ENCODE peak calls at places on chromosomes 12 and 14, in four cellular contexts. Y, E, L and M are unnamed samples.

GRCh38 chr12:84113666-84114065 is 798.9 kb downstream of the SLC6A15 start:
- DNase-seq in Y (no peak), E (no peak), L (no peak), M (no peak)

GRCh38 chr14:61585598-61586538 is 109.4 kb upstream of the HIF1A start:
- DNase-seq in Y (no peak), E (no peak), L (peak), M (no peak)

GRCh38 chr14:24741871-24742270 is 107.9 kb upstream of the GZMB start:
- DNase-seq in Y (no peak), E (no peak), L (peak), M (no peak)

GRCh38 chr12:62720661-62721330 is 214.2 kb downstream of the PPM1H start:
- DNase-seq in Y (no peak), E (no peak), L (peak), M (no peak)

GRCh38 chr14:97172644-97173043 is 375.5 kb downstream of the VRK1 start:
- DNase-seq in Y (no peak), E (no peak), L (no peak), M (no peak)

GRCh38 chr14:31992051-31992450 is 85.1 kb upstream of the ARHGAP5 start:
- DNase-seq in Y (no peak), E (no peak), L (peak), M (no peak)

GRCh38 chr14:94623422-94623809 is 11.2 kb downstream of the SERPINA3 start:
- DNase-seq in Y (no peak), E (no peak), L (no peak), M (no peak)

GRCh38 chr12:71521125-71521524 is 81.5 kb downstream of the LGR5 start:
- DNase-seq in Y (no peak), E (no peak), L (no peak), M (no peak)